ENCODE peak calls at places on chromosomes 4 and X, in six cellular contexts. T is brain microvascular endothelial cell, R is psoas muscle, S is dorsolateral prefrontal cortex, O is A549, N is ovary. F is an unnamed sample.

GRCh38 chrX:132023117-132023895 is at the start of gene STK26:
- DNase-seq in O (peak; percentile 48), N (peak; percentile 57), T (peak; percentile 53), R (peak; percentile 61), S (peak; percentile 45), F (peak; percentile 88)

GRCh38 chr4:151484396-151485102 is 75.6 kb downstream of the FHIP1A start:
- DNase-seq in T (peak; percentile 86), R (no peak), S (no peak), O (peak; percentile 15), N (no peak), F (no peak)

GRCh38 chr4:158929939-158930344 is 161.1 kb downstream of the FNIP2 start:
- DNase-seq in R (no peak), O (no peak), N (no peak), T (no peak), S (no peak), F (no peak)

GRCh38 chrX:125710403-125711062 is 390.9 kb downstream of the TEX13C start:
- DNase-seq in O (no peak), T (no peak), N (no peak), S (no peak), R (no peak), F (peak; percentile 25)

GRCh38 chrX:129872524-129872923 is 28.8 kb upstream of the ZDHHC9 start:
- DNase-seq in R (no peak), N (no peak), O (no peak), S (no peak), T (no peak), F (no peak)

GRCh38 chr4:188439641-188440311 is 300.5 kb downstream of the TRIML1 start:
- DNase-seq in T (no peak), O (no peak), R (no peak), S (peak; percentile 56), N (no peak), F (no peak)

GRCh38 chr4:118811008-118811764 is 24.7 kb downstream of the SEC24D start:
- DNase-seq in O (no peak), R (no peak), T (no peak), S (no peak), N (no peak), F (no peak)

GRCh38 chr4:123166023-123166422 is 230.6 kb upstream of the SPRY1 start:
- DNase-seq in S (no peak), N (no peak), T (no peak), R (no peak), O (no peak), F (no peak)

GRCh38 chrX:65587616-65588526 is 53.3 kb upstream of the LAS1L start:
- DNase-seq in O (no peak), N (peak; percentile 93), T (peak; percentile 30), S (no peak), R (peak; percentile 75), F (peak; percentile 80)

GRCh38 chr4:81804849-81805248 is 333.1 kb upstream of the RASGEF1B start:
- DNase-seq in T (no peak), N (no peak), S (no peak), R (no peak), O (no peak), F (no peak)

GRCh38 chr4:121943941-121944340 is 7.9 kb downstream of the TRPC3 start:
- DNase-seq in T (no peak), N (no peak), S (no peak), R (no peak), O (no peak), F (no peak)

GRCh38 chr4:2811830-2812599 is 19.1 kb downstream of the SH3BP2 start:
- DNase-seq in O (no peak), R (peak; percentile 76), S (peak; percentile 70), N (no peak), T (peak; percentile 48), F (peak; percentile 90)

GRCh38 chrX:56233100-56233499 is 944 bp downstream of the KLF8 start:
- DNase-seq in N (peak; percentile 26), O (no peak), T (no peak), S (no peak), R (no peak), F (peak; percentile 48)

GRCh38 chr4:103091601-103092223 is 7.9 kb downstream of the BDH2 start:
- DNase-seq in N (no peak), T (peak; percentile 50), O (no peak), R (no peak), S (no peak), F (no peak)

GRCh38 chrX:45515262-45516215 is 314.9 kb upstream of the DIPK2B start:
- DNase-seq in T (peak; percentile 76), R (peak; percentile 69), N (peak; percentile 54), S (no peak), O (peak; percentile 56), F (peak; percentile 68)

GRCh38 chrX:51641421-51642021 is 22.8 kb upstream of the CENPVL3 start:
- DNase-seq in R (no peak), T (peak; percentile 32), N (no peak), O (peak; percentile 2), S (no peak), F (no peak)

GRCh38 chr4:143375326-143376073 is 38.8 kb downstream of the GAB1 start:
- DNase-seq in T (peak; percentile 24), O (no peak), S (peak; percentile 70), N (no peak), R (no peak), F (no peak)

GRCh38 chr4:129900430-129900953 is 804.5 kb downstream of the C4orf33 start:
- DNase-seq in T (no peak), R (no peak), O (no peak), S (no peak), N (no peak), F (no peak)

GRCh38 chr4:186201535-186202230 is 10.3 kb downstream of the CYP4V2 start:
- DNase-seq in T (peak; percentile 36), R (no peak), S (no peak), O (peak; percentile 64), N (no peak), F (peak; percentile 69)

GRCh38 chr4:57119054-57119651 is 9.0 kb upstream of the IGFBP7 start:
- DNase-seq in S (no peak), T (peak; percentile 96), N (peak; percentile 73), R (peak; percentile 43), O (no peak), F (peak; percentile 55)

GRCh38 chr4:108160741-108161352 is 7.9 kb downstream of the LEF1 start:
- DNase-seq in N (no peak), R (no peak), S (no peak), O (no peak), T (no peak), F (no peak)

GRCh38 chrX:12819231-12819630 is 28.0 kb downstream of the PRPS2 start:
- DNase-seq in R (no peak), N (no peak), T (no peak), S (no peak), O (no peak), F (no peak)

GRCh38 chrX:132044953-132045352 is 21.9 kb downstream of the STK26 start:
- DNase-seq in T (peak; percentile 48), S (no peak), R (no peak), N (no peak), O (no peak), F (no peak)

GRCh38 chr4:78608684-78609083 is 57.1 kb downstream of the ANXA3 start:
- DNase-seq in T (no peak), O (no peak), N (no peak), S (no peak), R (no peak), F (no peak)

GRCh38 chr4:169254546-169254983 is 16.2 kb downstream of the SH3RF1 start:
- DNase-seq in R (no peak), T (peak; percentile 86), N (peak; percentile 46), S (no peak), O (no peak), F (no peak)

GRCh38 chr4:102339018-102339417 is 6.3 kb downstream of the SLC39A8 start:
- DNase-seq in O (no peak), T (no peak), R (no peak), S (no peak), N (no peak), F (no peak)

GRCh38 chr4:177163532-177163931 is 146.1 kb upstream of the NEIL3 start:
- DNase-seq in O (no peak), T (no peak), N (no peak), R (no peak), S (no peak), F (no peak)

GRCh38 chr4:53189011-53189410 is 176.8 kb downstream of the SCFD2 start:
- DNase-seq in R (no peak), T (peak; percentile 68), O (no peak), S (no peak), N (no peak), F (no peak)

GRCh38 chr4:71206763-71207162 is 132.1 kb upstream of the SLC4A4 start:
- DNase-seq in T (peak; percentile 67), O (no peak), S (no peak), R (no peak), N (no peak), F (no peak)
- H3K27ac ChIP-seq in T (no peak overlapping the region), O (no peak overlapping the region), S (no peak overlapping the region), R (no peak overlapping the region), N (no peak overlapping the region), F (no peak overlapping the region)

GRCh38 chr4:174254613-174255012 is 28.9 kb downstream of the FBXO8 start:
- DNase-seq in S (no peak), T (no peak), N (no peak), O (no peak), R (no peak), F (no peak)

GRCh38 chr4:174255374-174255773 is 28.1 kb downstream of the FBXO8 start:
- DNase-seq in T (no peak), R (no peak), O (no peak), S (no peak), N (no peak), F (no peak)

GRCh38 chr4:174256277-174256713 is 27.2 kb downstream of the FBXO8 start:
- DNase-seq in T (peak; percentile 31), N (no peak), R (no peak), O (no peak), S (no peak), F (no peak)

GRCh38 chr4:174252412-174252811 is 31.1 kb downstream of the FBXO8 start:
- DNase-seq in O (no peak), N (no peak), S (no peak), R (no peak), T (no peak), F (no peak)

GRCh38 chr4:174255790-174256189 is 27.7 kb downstream of the FBXO8 start:
- DNase-seq in R (no peak), O (no peak), T (peak; percentile 88), S (no peak), N (no peak), F (no peak)
- H3K4me3 ChIP-seq in R (no peak overlapping the region), O (no peak overlapping the region), T (no peak overlapping the region), S (no peak overlapping the region), N (no peak overlapping the region), F (no peak overlapping the region)

DNA sequence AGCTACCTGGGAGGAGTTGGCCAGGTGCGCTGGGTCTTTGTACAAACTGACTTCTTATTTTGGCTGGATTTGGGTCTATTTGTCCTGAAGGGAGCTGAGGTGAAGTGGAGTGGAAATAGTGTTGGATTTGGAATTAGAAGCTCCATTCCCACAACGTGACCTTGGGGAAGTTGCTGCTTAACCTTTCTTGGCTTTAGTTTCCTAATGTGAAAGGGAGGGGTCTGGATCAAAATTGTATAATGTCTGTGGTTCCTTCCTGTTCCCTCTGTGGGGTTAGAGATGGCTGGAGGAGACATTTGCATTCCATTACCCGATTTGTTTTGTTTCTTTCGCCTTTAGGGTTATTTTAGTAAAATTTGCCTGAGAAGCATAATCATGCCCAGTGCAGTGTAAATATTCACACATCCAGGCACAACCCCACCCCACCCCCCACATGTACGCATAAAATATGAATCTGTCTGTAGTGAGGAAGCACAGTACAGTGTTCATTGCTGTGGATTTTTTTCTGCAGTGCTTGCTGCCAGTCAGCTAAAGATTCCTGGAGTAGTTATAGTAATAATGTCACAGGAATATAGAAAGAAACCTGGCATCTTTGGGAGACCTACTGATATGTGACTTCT is 21.5 kb downstream of the JADE1 start:
- DNase-seq in O (no peak), S (no peak), T (no peak), R (no peak), N (no peak), F (no peak)
- H3K27ac ChIP-seq in O (peak overlapping the region; percentile 57), S (no peak overlapping the region), T (peak overlapping the region; percentile 66), R (peak overlapping the region; percentile 47), N (no peak overlapping the region), F (no peak overlapping the region)

GRCh38 chrX:39822133-39822748 is 275.5 kb downstream of the BCOR start:
- DNase-seq in N (no peak), O (no peak), R (no peak), S (no peak), T (no peak), F (no peak)
- H3K4me3 ChIP-seq in N (no peak overlapping the region), O (no peak overlapping the region), R (no peak overlapping the region), S (no peak overlapping the region), T (no peak overlapping the region), F (no peak overlapping the region)